ENCODE peak calls at places on chromosomes 3 and 15, in ten cellular contexts. One of them, this sample, is unnamed.

GRCh38 chr15:67144609-67145306 is 79.4 kb downstream of the SMAD3 start:
- DNase-seq in Kasumi-1: no peak
- DNase-seq in hippocampal formation: no peak
- DNase-seq in naive thymus-derived CD8-positive, alpha-beta T cell: no peak
- DNase-seq in NCI-H510A: no peak
- DNase-seq in stimulated activated CD8-positive, alpha-beta memory T cell treated with anti-CD3 and anti-CD28 coated beads, Interleukin-15, amount 100 ng/mL, for 4 hours: no peak
- DNase-seq in B cell: no peak
- DNase-seq in T-helper 1 cell: no peak
- DNase-seq in RWPE2: no peak
- DNase-seq in T-cell: no peak
- DNase-seq in this sample: no peak

GRCh38 chr3:47163023-47163989 is 607 bp downstream of the SETD2 start:
- DNase-seq in Kasumi-1: peak; percentile 40
- DNase-seq in hippocampal formation: peak; percentile 60
- DNase-seq in naive thymus-derived CD8-positive, alpha-beta T cell: peak; percentile 49
- DNase-seq in NCI-H510A: peak; percentile 5
- DNase-seq in stimulated activated CD8-positive, alpha-beta memory T cell treated with anti-CD3 and anti-CD28 coated beads, Interleukin-15, amount 100 ng/mL, for 4 hours: peak; percentile 10
- DNase-seq in B cell: peak; percentile 44
- DNase-seq in T-helper 1 cell: peak; percentile 47
- DNase-seq in RWPE2: peak; percentile 61
- DNase-seq in T-cell: peak; percentile 22
- DNase-seq in this sample: no peak

GRCh38 chr3:82130056-82130455 is 368.6 kb upstream of the GBE1 start:
- DNase-seq in Kasumi-1: peak; percentile 93
- DNase-seq in hippocampal formation: no peak
- DNase-seq in naive thymus-derived CD8-positive, alpha-beta T cell: no peak
- DNase-seq in NCI-H510A: no peak
- DNase-seq in stimulated activated CD8-positive, alpha-beta memory T cell treated with anti-CD3 and anti-CD28 coated beads, Interleukin-15, amount 100 ng/mL, for 4 hours: no peak
- DNase-seq in B cell: no peak
- DNase-seq in T-helper 1 cell: no peak
- DNase-seq in RWPE2: no peak
- DNase-seq in T-cell: no peak
- DNase-seq in this sample: no peak

GRCh38 chr3:168249539-168250414 is 154.1 kb upstream of the GOLIM4 start:
- DNase-seq in Kasumi-1: peak; percentile 53
- DNase-seq in hippocampal formation: peak; percentile 46
- DNase-seq in naive thymus-derived CD8-positive, alpha-beta T cell: no peak
- DNase-seq in NCI-H510A: peak; percentile 81
- DNase-seq in stimulated activated CD8-positive, alpha-beta memory T cell treated with anti-CD3 and anti-CD28 coated beads, Interleukin-15, amount 100 ng/mL, for 4 hours: no peak
- DNase-seq in B cell: no peak
- DNase-seq in T-helper 1 cell: no peak
- DNase-seq in RWPE2: peak; percentile 73
- DNase-seq in T-cell: no peak
- DNase-seq in this sample: peak; percentile 34

GRCh38 chr3:44058022-44058867 is 183.4 kb upstream of the TOPAZ1 start:
- DNase-seq in Kasumi-1: no peak
- DNase-seq in hippocampal formation: no peak
- DNase-seq in naive thymus-derived CD8-positive, alpha-beta T cell: no peak
- DNase-seq in NCI-H510A: no peak
- DNase-seq in stimulated activated CD8-positive, alpha-beta memory T cell treated with anti-CD3 and anti-CD28 coated beads, Interleukin-15, amount 100 ng/mL, for 4 hours: peak; percentile 39
- DNase-seq in B cell: peak; percentile 81
- DNase-seq in T-helper 1 cell: no peak
- DNase-seq in RWPE2: no peak
- DNase-seq in T-cell: no peak
- DNase-seq in this sample: no peak

GRCh38 chr3:93934366-93935046 is 39.2 kb downstream of the PROS1 start:
- DNase-seq in Kasumi-1: no peak
- DNase-seq in hippocampal formation: no peak
- DNase-seq in naive thymus-derived CD8-positive, alpha-beta T cell: no peak
- DNase-seq in NCI-H510A: no peak
- DNase-seq in stimulated activated CD8-positive, alpha-beta memory T cell treated with anti-CD3 and anti-CD28 coated beads, Interleukin-15, amount 100 ng/mL, for 4 hours: no peak
- DNase-seq in B cell: no peak
- DNase-seq in T-helper 1 cell: no peak
- DNase-seq in RWPE2: no peak
- DNase-seq in T-cell: no peak
- DNase-seq in this sample: no peak

GRCh38 chr3:111785034-111785433 is 74.0 kb upstream of the PHLDB2 start:
- DNase-seq in Kasumi-1: no peak
- DNase-seq in hippocampal formation: no peak
- DNase-seq in naive thymus-derived CD8-positive, alpha-beta T cell: no peak
- DNase-seq in NCI-H510A: no peak
- DNase-seq in stimulated activated CD8-positive, alpha-beta memory T cell treated with anti-CD3 and anti-CD28 coated beads, Interleukin-15, amount 100 ng/mL, for 4 hours: no peak
- DNase-seq in B cell: no peak
- DNase-seq in T-helper 1 cell: no peak
- DNase-seq in RWPE2: no peak
- DNase-seq in T-cell: no peak
- DNase-seq in this sample: no peak

GRCh38 chr3:186520436-186520835 is 23.7 kb downstream of the CRYGS start:
- DNase-seq in Kasumi-1: no peak
- DNase-seq in hippocampal formation: no peak
- DNase-seq in naive thymus-derived CD8-positive, alpha-beta T cell: no peak
- DNase-seq in NCI-H510A: no peak
- DNase-seq in stimulated activated CD8-positive, alpha-beta memory T cell treated with anti-CD3 and anti-CD28 coated beads, Interleukin-15, amount 100 ng/mL, for 4 hours: no peak
- DNase-seq in B cell: no peak
- DNase-seq in T-helper 1 cell: no peak
- DNase-seq in RWPE2: no peak
- DNase-seq in T-cell: no peak
- DNase-seq in this sample: no peak

GRCh38 chr15:77827860-77828259 is 195.1 kb upstream of the LINGO1 start:
- DNase-seq in Kasumi-1: no peak
- DNase-seq in hippocampal formation: no peak
- DNase-seq in naive thymus-derived CD8-positive, alpha-beta T cell: no peak
- DNase-seq in NCI-H510A: no peak
- DNase-seq in stimulated activated CD8-positive, alpha-beta memory T cell treated with anti-CD3 and anti-CD28 coated beads, Interleukin-15, amount 100 ng/mL, for 4 hours: no peak
- DNase-seq in B cell: no peak
- DNase-seq in T-helper 1 cell: no peak
- DNase-seq in RWPE2: no peak
- DNase-seq in T-cell: no peak
- DNase-seq in this sample: no peak

GRCh38 chr15:88658972-88659931 is 20.4 kb downstream of the ISG20 start:
- DNase-seq in Kasumi-1: no peak
- DNase-seq in hippocampal formation: no peak
- DNase-seq in naive thymus-derived CD8-positive, alpha-beta T cell: no peak
- DNase-seq in NCI-H510A: no peak
- DNase-seq in stimulated activated CD8-positive, alpha-beta memory T cell treated with anti-CD3 and anti-CD28 coated beads, Interleukin-15, amount 100 ng/mL, for 4 hours: no peak
- DNase-seq in B cell: no peak
- DNase-seq in T-helper 1 cell: no peak
- DNase-seq in RWPE2: peak; percentile 93
- DNase-seq in T-cell: no peak
- DNase-seq in this sample: no peak

This sample was measured in A549.